ENCODE peak calls at places on chromosomes 12 and 14, in seven cellular contexts. One of them, this sample, is unnamed.

GRCh38 chr14:32711103-32711680 is 227.5 kb upstream of the NPAS3 start:
- DNase-seq in GM23338: peak; percentile 78
- DNase-seq in stomach: no peak
- DNase-seq in transverse colon: no peak
- DNase-seq in endothelial cell of umbilical vein: peak; percentile 51
- DNase-seq in SK-N-SH: peak; percentile 29
- DNase-seq in sigmoid colon: no peak
- DNase-seq in this sample: no peak

GRCh38 chr12:97835541-97835940 is 372.9 kb downstream of the RMST start:
- DNase-seq in GM23338: no peak
- DNase-seq in stomach: no peak
- DNase-seq in transverse colon: no peak
- DNase-seq in endothelial cell of umbilical vein: no peak
- DNase-seq in SK-N-SH: no peak
- DNase-seq in sigmoid colon: no peak
- DNase-seq in this sample: no peak

GRCh38 chr14:70789361-70789760 is 20.0 kb downstream of the MAP3K9 start:
- DNase-seq in GM23338: no peak
- DNase-seq in stomach: no peak
- DNase-seq in transverse colon: no peak
- DNase-seq in endothelial cell of umbilical vein: no peak
- DNase-seq in SK-N-SH: no peak
- DNase-seq in sigmoid colon: no peak
- DNase-seq in this sample: peak; percentile 68

GRCh38 chr14:81402123-81402495 is 2.0 kb upstream of the STON2 start:
- DNase-seq in GM23338: no peak
- DNase-seq in stomach: no peak
- DNase-seq in transverse colon: no peak
- DNase-seq in endothelial cell of umbilical vein: no peak
- DNase-seq in SK-N-SH: no peak
- DNase-seq in sigmoid colon: no peak
- DNase-seq in this sample: no peak

GRCh38 chr14:90533591-90534021 is 136.8 kb downstream of the CALM1 start:
- DNase-seq in GM23338: no peak
- DNase-seq in stomach: no peak
- DNase-seq in transverse colon: no peak
- DNase-seq in endothelial cell of umbilical vein: no peak
- DNase-seq in SK-N-SH: peak; percentile 19
- DNase-seq in sigmoid colon: no peak
- DNase-seq in this sample: no peak

GRCh38 chr12:114406326-114407033 is 536 bp upstream of the TBX5 start:
- DNase-seq in GM23338: peak; percentile 33
- DNase-seq in stomach: no peak
- DNase-seq in transverse colon: no peak
- DNase-seq in endothelial cell of umbilical vein: no peak
- DNase-seq in SK-N-SH: no peak
- DNase-seq in sigmoid colon: no peak
- DNase-seq in this sample: no peak

GRCh38 chr14:64089920-64090319 is 204.3 kb downstream of the ESR2 start:
- DNase-seq in GM23338: peak; percentile 79
- DNase-seq in stomach: no peak
- DNase-seq in transverse colon: no peak
- DNase-seq in endothelial cell of umbilical vein: no peak
- DNase-seq in SK-N-SH: no peak
- DNase-seq in sigmoid colon: no peak
- DNase-seq in this sample: no peak

GRCh38 chr12:131604146-131604844 is 106.6 kb upstream of the SFSWAP start:
- DNase-seq in GM23338: no peak
- DNase-seq in stomach: no peak
- DNase-seq in transverse colon: peak; percentile 31
- DNase-seq in endothelial cell of umbilical vein: no peak
- DNase-seq in SK-N-SH: no peak
- DNase-seq in sigmoid colon: no peak
- DNase-seq in this sample: no peak

GRCh38 chr12:88242161-88242925 is 100.2 kb downstream of the TMTC3 start:
- DNase-seq in GM23338: no peak
- DNase-seq in stomach: no peak
- DNase-seq in transverse colon: no peak
- DNase-seq in endothelial cell of umbilical vein: peak; percentile 89
- DNase-seq in SK-N-SH: no peak
- DNase-seq in sigmoid colon: peak; percentile 71
- DNase-seq in this sample: no peak

GRCh38 chr14:99751539-99752485 is 41.4 kb upstream of the EML1 start:
- DNase-seq in GM23338: no peak
- DNase-seq in stomach: no peak
- DNase-seq in transverse colon: no peak
- DNase-seq in endothelial cell of umbilical vein: peak; percentile 79
- DNase-seq in SK-N-SH: no peak
- DNase-seq in sigmoid colon: no peak
- DNase-seq in this sample: no peak

GRCh38 chr12:123533672-123534643 is at the start of gene RILPL1:
- DNase-seq in GM23338: peak; percentile 71
- DNase-seq in stomach: peak; percentile 41
- DNase-seq in transverse colon: peak; percentile 35
- DNase-seq in endothelial cell of umbilical vein: peak; percentile 50
- DNase-seq in SK-N-SH: peak; percentile 94
- DNase-seq in sigmoid colon: peak; percentile 81
- DNase-seq in this sample: peak; percentile 94

GRCh38 chr12:29350080-29350479 is 30.9 kb downstream of the ERGIC2 start:
- DNase-seq in GM23338: no peak
- DNase-seq in stomach: no peak
- DNase-seq in transverse colon: no peak
- DNase-seq in endothelial cell of umbilical vein: peak; percentile 10
- DNase-seq in SK-N-SH: peak; percentile 1
- DNase-seq in sigmoid colon: no peak
- DNase-seq in this sample: no peak

GRCh38 chr14:96146131-96146771 is 58.4 kb upstream of the BDKRB2 start:
- DNase-seq in GM23338: no peak
- DNase-seq in stomach: peak; percentile 61
- DNase-seq in transverse colon: no peak
- DNase-seq in endothelial cell of umbilical vein: peak; percentile 80
- DNase-seq in SK-N-SH: no peak
- DNase-seq in sigmoid colon: peak; percentile 77
- DNase-seq in this sample: no peak

GRCh38 chr12:13254311-13254710 is 57.8 kb downstream of the EMP1 start:
- DNase-seq in GM23338: no peak
- DNase-seq in stomach: no peak
- DNase-seq in transverse colon: no peak
- DNase-seq in endothelial cell of umbilical vein: no peak
- DNase-seq in SK-N-SH: no peak
- DNase-seq in sigmoid colon: no peak
- DNase-seq in this sample: no peak

GRCh38 chr12:51118706-51119105 is 35.3 kb upstream of the CSRNP2 start:
- DNase-seq in GM23338: no peak
- DNase-seq in stomach: no peak
- DNase-seq in transverse colon: no peak
- DNase-seq in endothelial cell of umbilical vein: no peak
- DNase-seq in SK-N-SH: no peak
- DNase-seq in sigmoid colon: no peak
- DNase-seq in this sample: no peak

GRCh38 chr12:38585090-38585489 is 268.5 kb downstream of the ALG10B start:
- DNase-seq in GM23338: no peak
- DNase-seq in stomach: no peak
- DNase-seq in transverse colon: no peak
- DNase-seq in endothelial cell of umbilical vein: no peak
- DNase-seq in SK-N-SH: no peak
- DNase-seq in sigmoid colon: no peak
- DNase-seq in this sample: no peak

GRCh38 chr12:47912575-47912974 is 7.8 kb upstream of the VDR start:
- DNase-seq in GM23338: no peak
- DNase-seq in stomach: no peak
- DNase-seq in transverse colon: no peak
- DNase-seq in endothelial cell of umbilical vein: no peak
- DNase-seq in SK-N-SH: no peak
- DNase-seq in sigmoid colon: no peak
- DNase-seq in this sample: no peak
- H3K4me3 ChIP-seq in GM23338: no peak overlapping the region
- H3K4me3 ChIP-seq in stomach: no peak overlapping the region
- H3K4me3 ChIP-seq in transverse colon: no peak overlapping the region
- H3K4me3 ChIP-seq in endothelial cell of umbilical vein: no peak overlapping the region
- H3K4me3 ChIP-seq in SK-N-SH: no peak overlapping the region
- H3K4me3 ChIP-seq in sigmoid colon: no peak overlapping the region
- H3K4me3 ChIP-seq in this sample: no peak overlapping the region

GRCh38 chr12:45148017-45148416 is 67.9 kb upstream of the ANO6 start:
- DNase-seq in GM23338: no peak
- DNase-seq in stomach: no peak
- DNase-seq in transverse colon: no peak
- DNase-seq in endothelial cell of umbilical vein: no peak
- DNase-seq in SK-N-SH: no peak
- DNase-seq in sigmoid colon: no peak
- DNase-seq in this sample: no peak
- TF ChIP-seq POLR2AphosphoS5 in GM23338: no peak
- TF ChIP-seq POLR2AphosphoS5 in stomach: no peak
- TF ChIP-seq POLR2AphosphoS5 in transverse colon: no peak
- TF ChIP-seq POLR2AphosphoS5 in endothelial cell of umbilical vein: no peak
- TF ChIP-seq POLR2AphosphoS5 in SK-N-SH: no peak
- TF ChIP-seq POLR2AphosphoS5 in sigmoid colon: no peak
- TF ChIP-seq POLR2AphosphoS5 in this sample: no peak

DNA sequence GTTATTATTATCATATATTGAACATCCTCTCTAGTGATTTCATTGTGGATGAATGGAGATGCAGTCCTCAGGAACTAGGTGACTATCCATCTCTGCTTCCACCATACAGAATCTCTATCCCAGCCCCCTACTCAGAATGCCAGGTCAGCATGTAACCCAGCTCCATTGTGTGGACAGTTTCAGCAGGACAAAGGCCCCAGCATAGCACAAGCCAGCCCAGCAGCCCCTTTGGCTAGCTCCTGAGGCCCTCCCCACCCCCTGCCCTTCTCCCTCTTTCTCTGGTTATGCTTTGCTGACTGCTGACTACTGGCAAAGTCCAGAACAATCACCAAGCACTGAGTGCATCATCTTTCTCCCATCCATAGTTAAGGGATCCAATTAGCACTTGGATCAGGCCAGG is 5.8 kb upstream of the SPRYD4 start:
- DNase-seq in GM23338: peak; percentile 61
- DNase-seq in stomach: no peak
- DNase-seq in transverse colon: no peak
- DNase-seq in endothelial cell of umbilical vein: no peak
- DNase-seq in SK-N-SH: no peak
- DNase-seq in sigmoid colon: peak; percentile 19
- DNase-seq in this sample: no peak
- H3K4me3 ChIP-seq in GM23338: no peak overlapping the region
- H3K4me3 ChIP-seq in stomach: no peak overlapping the region
- H3K4me3 ChIP-seq in transverse colon: no peak overlapping the region
- H3K4me3 ChIP-seq in endothelial cell of umbilical vein: no peak overlapping the region
- H3K4me3 ChIP-seq in SK-N-SH: no peak overlapping the region
- H3K4me3 ChIP-seq in sigmoid colon: no peak overlapping the region
- H3K4me3 ChIP-seq in this sample: no peak overlapping the region

GRCh38 chr12:21551811-21552469 is 25.8 kb downstream of the SPX start:
- DNase-seq in GM23338: no peak
- DNase-seq in stomach: no peak
- DNase-seq in transverse colon: no peak
- DNase-seq in endothelial cell of umbilical vein: peak; percentile 8
- DNase-seq in SK-N-SH: no peak
- DNase-seq in sigmoid colon: no peak
- DNase-seq in this sample: no peak
- TF ChIP-seq POLR2AphosphoS5 in GM23338: no peak
- TF ChIP-seq POLR2AphosphoS5 in stomach: no peak
- TF ChIP-seq POLR2AphosphoS5 in transverse colon: no peak
- TF ChIP-seq POLR2AphosphoS5 in endothelial cell of umbilical vein: no peak
- TF ChIP-seq POLR2AphosphoS5 in SK-N-SH: no peak
- TF ChIP-seq POLR2AphosphoS5 in sigmoid colon: no peak
- TF ChIP-seq POLR2AphosphoS5 in this sample: no peak

GRCh38 chr12:26029741-26030033 is 71.2 kb downstream of the RASSF8 start:
- DNase-seq in GM23338: no peak
- DNase-seq in stomach: no peak
- DNase-seq in transverse colon: no peak
- DNase-seq in endothelial cell of umbilical vein: no peak
- DNase-seq in SK-N-SH: no peak
- DNase-seq in sigmoid colon: no peak
- DNase-seq in this sample: no peak
- H3K4me3 ChIP-seq in GM23338: no peak overlapping the region
- H3K4me3 ChIP-seq in stomach: no peak overlapping the region
- H3K4me3 ChIP-seq in transverse colon: no peak overlapping the region
- H3K4me3 ChIP-seq in endothelial cell of umbilical vein: no peak overlapping the region
- H3K4me3 ChIP-seq in SK-N-SH: no peak overlapping the region
- H3K4me3 ChIP-seq in sigmoid colon: no peak overlapping the region
- H3K4me3 ChIP-seq in this sample: no peak overlapping the region